ENCODE peak calls at places on chromosomes 6 and 20, in ten cellular contexts. S is A549, E is Panc1, W is GM23248, Z is adrenal gland, F is fibroblast of pulmonary artery, J is Peyer's patch, I is fibroblast of lung, R is heart left ventricle, A is ovary. Y is an unnamed sample.
A peak's percentile ranks its signal among the peaks of the same experiment; 100 is the strongest.

GRCh38 chr6:33414592-33415271 is 3.2 kb downstream of the CUTA start:
- DNase-seq in I (no peak), E (no peak), F (no peak), W (peak; percentile 59), J (no peak), A (no peak), S (no peak), Z (no peak), R (no peak), Y (no peak)

GRCh38 chr20:3805594-3806264 is 9.6 kb downstream of the CDC25B start:
- DNase-seq in Z (peak; percentile 62), F (peak; percentile 67), E (no peak), W (peak; percentile 81), A (no peak), J (no peak), S (no peak), I (peak; percentile 68), R (no peak), Y (no peak)

GRCh38 chr6:44498436-44498835 is 110.9 kb downstream of the CDC5L start:
- DNase-seq in A (no peak), J (no peak), I (no peak), S (no peak), F (no peak), W (no peak), R (no peak), E (no peak), Z (no peak), Y (no peak)

GRCh38 chr6:20279608-20280287 is 67.5 kb upstream of the MBOAT1 start:
- DNase-seq in I (no peak), J (no peak), E (no peak), F (no peak), Z (no peak), A (no peak), W (no peak), R (no peak), S (no peak), Y (no peak)

GRCh38 chr20:46073443-46073842 is 16.3 kb downstream of the NCOA5 start:
- DNase-seq in E (no peak), Z (no peak), S (no peak), R (no peak), A (no peak), J (no peak), W (no peak), I (peak; percentile 49), F (no peak), Y (no peak)

GRCh38 chr6:85674604-85675003 is 31.9 kb upstream of the SYNCRIP start:
- DNase-seq in W (no peak), A (no peak), J (no peak), S (no peak), Z (no peak), F (no peak), R (no peak), E (no peak), I (no peak), Y (no peak)

GRCh38 chr6:140041056-140041455 is 666.6 kb upstream of the CITED2 start:
- DNase-seq in R (no peak), J (no peak), F (no peak), W (peak; percentile 9), A (no peak), I (peak; percentile 77), S (no peak), Z (no peak), E (no peak), Y (no peak)

GRCh38 chr6:43644940-43645612 is at the start of gene RSPH9:
- DNase-seq in R (peak; percentile 64), Z (peak; percentile 51), A (peak; percentile 71), F (peak; percentile 66), E (no peak), S (no peak), J (peak; percentile 88), W (peak; percentile 77), I (peak; percentile 72), Y (peak; percentile 88)

GRCh38 chr6:125193208-125193607 is 39.6 kb downstream of the TPD52L1 start:
- DNase-seq in E (no peak), A (no peak), W (peak; percentile 30), R (no peak), J (no peak), I (no peak), S (no peak), F (no peak), Z (no peak), Y (no peak)

GRCh38 chr6:83365931-83366330 is 64.9 kb downstream of the ME1 start:
- DNase-seq in S (no peak), J (no peak), R (no peak), I (peak; percentile 79), E (no peak), F (peak; percentile 54), Z (no peak), A (no peak), W (peak; percentile 39), Y (peak; percentile 74)

GRCh38 chr6:39381535-39382140 is 59.1 kb upstream of the KCNK16 start:
- DNase-seq in F (no peak), S (no peak), I (no peak), W (no peak), A (no peak), Z (no peak), E (no peak), J (no peak), R (no peak), Y (no peak)
- H3K4me3 ChIP-seq in F (no peak overlapping the region), S (no peak overlapping the region), I (no peak overlapping the region), W (no peak overlapping the region), A (no peak overlapping the region), Z (no peak overlapping the region), E (no peak overlapping the region), J (no peak overlapping the region), R (no peak overlapping the region), Y (no peak overlapping the region)

DNA sequence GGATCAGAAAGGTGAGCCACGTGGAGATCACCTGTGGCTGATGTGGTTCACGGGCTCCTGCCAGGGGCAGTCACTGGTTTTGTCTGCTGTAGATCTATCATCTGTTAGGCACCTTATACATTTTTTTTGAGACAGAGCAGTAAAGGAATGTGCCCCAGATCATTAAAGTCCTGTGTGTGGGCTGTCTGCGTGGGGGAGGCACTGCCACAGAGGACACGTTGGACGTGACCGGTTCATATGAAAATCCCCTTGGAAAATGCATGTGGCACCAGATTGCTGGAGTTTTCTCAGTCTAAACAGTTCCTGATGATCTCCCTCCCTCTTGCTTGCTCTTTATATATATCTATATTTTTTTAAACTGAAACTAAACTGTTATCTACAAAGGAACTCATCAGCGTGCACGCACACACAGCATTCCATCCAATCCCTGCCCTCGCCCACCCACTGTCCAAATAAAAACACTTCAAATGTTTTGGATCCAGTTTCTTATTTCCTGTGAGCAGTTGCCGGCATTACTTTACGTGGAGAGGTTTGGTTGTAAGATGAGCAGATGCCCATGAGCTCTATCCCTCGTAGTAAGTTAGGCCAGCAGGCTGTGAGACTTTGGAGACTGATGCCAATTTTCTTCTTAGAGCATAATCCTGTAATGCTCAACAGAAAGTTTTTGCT is 161.6 kb upstream of the EXOC2 start:
- DNase-seq in A (no peak), I (no peak), S (no peak), W (no peak), F (no peak), R (no peak), Z (no peak), E (no peak), J (no peak), Y (no peak)
- H3K4me3 ChIP-seq in A (no peak overlapping the region), I (peak overlapping the region; percentile 34), S (no peak overlapping the region), W (no peak overlapping the region), F (no peak overlapping the region), R (no peak overlapping the region), Z (no peak overlapping the region), E (no peak overlapping the region), J (no peak overlapping the region), Y (no peak overlapping the region)

GRCh38 chr6:166007349-166008263 is 160.0 kb downstream of the TBXT start:
- DNase-seq in Z (peak; percentile 74), S (no peak), E (no peak), W (peak; percentile 78), J (no peak), R (peak; percentile 68), F (peak; percentile 82), A (peak; percentile 92), I (peak; percentile 80), Y (peak; percentile 48)

GRCh38 chr6:166010136-166010535 is 157.5 kb downstream of the TBXT start:
- DNase-seq in A (no peak), W (peak; percentile 35), J (no peak), S (no peak), I (no peak), E (no peak), F (no peak), R (no peak), Z (no peak), Y (no peak)

GRCh38 chr6:166008441-166009369 is 158.9 kb downstream of the TBXT start:
- DNase-seq in S (peak; percentile 57), J (no peak), F (peak; percentile 85), E (no peak), R (peak; percentile 31), A (peak; percentile 80), Z (peak; percentile 49), I (peak; percentile 71), W (peak; percentile 82), Y (peak; percentile 84)

GRCh38 chr6:166010585-166010984 is 157.1 kb downstream of the TBXT start:
- DNase-seq in F (no peak), W (no peak), R (no peak), J (no peak), E (no peak), Z (no peak), S (no peak), I (no peak), A (no peak), Y (peak; percentile 53)

DNA sequence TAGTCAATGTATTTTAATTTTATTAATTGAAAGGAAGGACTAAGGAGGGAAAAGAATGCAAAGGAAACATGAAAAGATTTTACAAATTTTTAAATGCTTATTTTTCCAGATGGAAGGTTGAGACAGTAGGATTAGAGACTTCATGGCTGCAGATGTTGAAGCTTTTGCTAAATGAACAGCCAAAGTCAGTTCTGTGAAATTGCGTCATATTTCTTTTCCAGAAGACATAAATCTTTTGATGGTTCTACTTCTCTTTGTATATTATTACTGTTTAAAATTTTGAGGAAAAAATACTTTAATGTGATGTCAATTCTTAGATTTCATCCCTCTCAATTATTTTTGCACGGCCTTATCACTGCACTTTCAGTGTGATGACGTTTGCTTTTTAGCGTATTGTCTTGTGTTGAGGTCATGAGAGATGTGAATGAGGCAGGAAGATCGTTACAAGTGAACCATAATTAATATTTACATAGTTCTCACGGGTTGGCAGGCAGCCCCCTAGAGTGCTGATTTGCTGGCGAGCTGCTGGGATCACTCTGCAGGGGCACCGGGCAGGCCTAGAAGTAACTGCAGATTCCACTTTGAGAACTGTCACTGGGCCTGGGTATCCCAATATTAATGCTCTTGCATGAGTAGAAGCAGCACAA is 158.1 kb downstream of the TBXT start:
- DNase-seq in J (no peak), F (no peak), R (no peak), W (no peak), E (no peak), A (no peak), I (no peak), Z (no peak), S (no peak), Y (no peak)
- H3K4me3 ChIP-seq in J (no peak overlapping the region), F (peak overlapping the region; percentile 58), R (no peak overlapping the region), W (peak overlapping the region; percentile 71), E (no peak overlapping the region), A (no peak overlapping the region), I (peak overlapping the region; percentile 51), Z (peak overlapping the region; percentile 47), S (peak overlapping the region; percentile 58), Y (no peak overlapping the region)

DNA sequence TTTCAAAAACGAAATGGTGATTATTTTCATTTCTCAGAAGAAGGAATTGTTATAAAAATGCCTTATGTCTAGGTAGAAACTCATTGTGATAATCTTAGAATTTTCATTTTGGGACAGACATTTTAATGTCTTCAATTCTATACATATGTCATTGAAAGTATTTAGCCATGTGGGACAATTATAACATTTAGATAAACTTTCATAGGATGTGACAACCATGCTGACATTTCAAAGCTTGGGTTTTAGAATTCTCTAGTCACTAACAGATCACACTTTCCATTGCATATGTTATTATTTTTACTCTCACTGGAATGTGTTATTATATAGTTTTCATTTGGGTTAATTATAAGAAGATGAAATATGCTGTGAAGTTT is 4.9 kb downstream of the TAGAP start:
- DNase-seq in F (no peak), E (no peak), J (no peak), R (no peak), S (no peak), I (no peak), Z (no peak), W (no peak), A (no peak), Y (no peak)
- H3K4me3 ChIP-seq in F (no peak overlapping the region), E (no peak overlapping the region), J (no peak overlapping the region), R (no peak overlapping the region), S (no peak overlapping the region), I (no peak overlapping the region), Z (no peak overlapping the region), W (no peak overlapping the region), A (no peak overlapping the region), Y (no peak overlapping the region)